ENCODE peak calls at places on chromosomes 5 and 9, in five cellular contexts. One of them, this sample, is unnamed.

GRCh38 chr9:85421641-85422040 is 320.1 kb downstream of the AGTPBP1 start:
- DNase-seq in SK-MEL-5: no peak
- DNase-seq in DND-41: no peak
- DNase-seq in NCI-H1694: no peak
- DNase-seq in epithelial cell of esophagus: no peak
- DNase-seq in this sample: no peak

GRCh38 chr5:73606206-73606753 is 19.7 kb upstream of the ARHGEF28 start:
- DNase-seq in SK-MEL-5: no peak
- DNase-seq in DND-41: no peak
- DNase-seq in NCI-H1694: no peak
- DNase-seq in epithelial cell of esophagus: no peak
- DNase-seq in this sample: no peak

GRCh38 chr5:42811591-42812392 is at the start of gene SELENOP:
- DNase-seq in SK-MEL-5: peak; percentile 48
- DNase-seq in DND-41: no peak
- DNase-seq in NCI-H1694: no peak
- DNase-seq in epithelial cell of esophagus: no peak
- DNase-seq in this sample: no peak

GRCh38 chr5:59637878-59638580 is 255.5 kb downstream of the PDE4D start:
- DNase-seq in SK-MEL-5: no peak
- DNase-seq in DND-41: no peak
- DNase-seq in NCI-H1694: no peak
- DNase-seq in epithelial cell of esophagus: peak; percentile 10
- DNase-seq in this sample: no peak

GRCh38 chr9:122118343-122119165 is 25.4 kb upstream of the TTLL11 start:
- DNase-seq in SK-MEL-5: no peak
- DNase-seq in DND-41: no peak
- DNase-seq in NCI-H1694: no peak
- DNase-seq in epithelial cell of esophagus: no peak
- DNase-seq in this sample: no peak

GRCh38 chr9:129221233-129221632 is 43.2 kb upstream of the IER5L start:
- DNase-seq in SK-MEL-5: peak; percentile 36
- DNase-seq in DND-41: peak; percentile 24
- DNase-seq in NCI-H1694: no peak
- DNase-seq in epithelial cell of esophagus: no peak
- DNase-seq in this sample: no peak

GRCh38 chr5:61347088-61347487 is 15.0 kb downstream of the ZSWIM6 start:
- DNase-seq in SK-MEL-5: no peak
- DNase-seq in DND-41: no peak
- DNase-seq in NCI-H1694: no peak
- DNase-seq in epithelial cell of esophagus: peak; percentile 38
- DNase-seq in this sample: no peak

GRCh38 chr5:64637837-64638443 is 52.4 kb upstream of the SHISAL2B start:
- DNase-seq in SK-MEL-5: peak; percentile 45
- DNase-seq in DND-41: no peak
- DNase-seq in NCI-H1694: no peak
- DNase-seq in epithelial cell of esophagus: no peak
- DNase-seq in this sample: no peak

GRCh38 chr9:14985419-14985818 is 75.2 kb upstream of the FREM1 start:
- DNase-seq in SK-MEL-5: no peak
- DNase-seq in DND-41: no peak
- DNase-seq in NCI-H1694: no peak
- DNase-seq in epithelial cell of esophagus: no peak
- DNase-seq in this sample: no peak

GRCh38 chr5:142038735-142039134 is 25.9 kb upstream of the GNPDA1 start:
- DNase-seq in SK-MEL-5: no peak
- DNase-seq in DND-41: no peak
- DNase-seq in NCI-H1694: no peak
- DNase-seq in epithelial cell of esophagus: no peak
- DNase-seq in this sample: no peak

GRCh38 chr5:61202213-61202612 is 39.9 kb upstream of the SMIM15 start:
- DNase-seq in SK-MEL-5: no peak
- DNase-seq in DND-41: no peak
- DNase-seq in NCI-H1694: no peak
- DNase-seq in epithelial cell of esophagus: no peak
- DNase-seq in this sample: no peak

GRCh38 chr9:97518909-97519307 is 17.4 kb downstream of the TMOD1 start:
- DNase-seq in SK-MEL-5: no peak
- DNase-seq in DND-41: no peak
- DNase-seq in NCI-H1694: no peak
- DNase-seq in epithelial cell of esophagus: peak; percentile 10
- DNase-seq in this sample: peak; percentile 41

GRCh38 chr5:41748631-41749030 is 121.6 kb downstream of the OXCT1 start:
- DNase-seq in SK-MEL-5: no peak
- DNase-seq in DND-41: no peak
- DNase-seq in NCI-H1694: no peak
- DNase-seq in epithelial cell of esophagus: peak; percentile 73
- DNase-seq in this sample: no peak

GRCh38 chr5:143934821-143935220 is 122.9 kb downstream of the HMHB1 start:
- DNase-seq in SK-MEL-5: no peak
- DNase-seq in DND-41: no peak
- DNase-seq in NCI-H1694: no peak
- DNase-seq in epithelial cell of esophagus: no peak
- DNase-seq in this sample: no peak

GRCh38 chr5:945691-946541 is 53.2 kb downstream of the TRIP13 start:
- DNase-seq in SK-MEL-5: no peak
- DNase-seq in DND-41: no peak
- DNase-seq in NCI-H1694: peak; percentile 97
- DNase-seq in epithelial cell of esophagus: no peak
- DNase-seq in this sample: no peak

GRCh38 chr9:85292261-85292660 is 449.5 kb downstream of the AGTPBP1 start:
- DNase-seq in SK-MEL-5: no peak
- DNase-seq in DND-41: no peak
- DNase-seq in NCI-H1694: no peak
- DNase-seq in epithelial cell of esophagus: no peak
- DNase-seq in this sample: no peak

GRCh38 chr9:4491621-4491975 is 1.3 kb downstream of the SLC1A1 start:
- DNase-seq in SK-MEL-5: no peak
- DNase-seq in DND-41: no peak
- DNase-seq in NCI-H1694: no peak
- DNase-seq in epithelial cell of esophagus: peak; percentile 43
- DNase-seq in this sample: no peak

GRCh38 chr9:75086443-75087278 is 1.3 kb downstream of the NMRK1 start:
- DNase-seq in SK-MEL-5: peak; percentile 13
- DNase-seq in DND-41: no peak
- DNase-seq in NCI-H1694: no peak
- DNase-seq in epithelial cell of esophagus: peak; percentile 27
- DNase-seq in this sample: no peak

GRCh38 chr9:91073049-91073810 is 271.6 kb downstream of the SYK start:
- DNase-seq in SK-MEL-5: no peak
- DNase-seq in DND-41: no peak
- DNase-seq in NCI-H1694: no peak
- DNase-seq in epithelial cell of esophagus: peak; percentile 18
- DNase-seq in this sample: no peak

GRCh38 chr9:7174884-7175283 is 417.1 kb downstream of the KDM4C start:
- DNase-seq in SK-MEL-5: no peak
- DNase-seq in DND-41: peak; percentile 7
- DNase-seq in NCI-H1694: no peak
- DNase-seq in epithelial cell of esophagus: no peak
- DNase-seq in this sample: no peak

GRCh38 chr9:34443533-34443932 is 14.8 kb downstream of the FAM219A start:
- DNase-seq in SK-MEL-5: no peak
- DNase-seq in DND-41: no peak
- DNase-seq in NCI-H1694: no peak
- DNase-seq in epithelial cell of esophagus: no peak
- DNase-seq in this sample: no peak

GRCh38 chr5:175517824-175518450 is 39.6 kb downstream of the SFXN1 start:
- DNase-seq in SK-MEL-5: no peak
- DNase-seq in DND-41: no peak
- DNase-seq in NCI-H1694: no peak
- DNase-seq in epithelial cell of esophagus: peak; percentile 36
- DNase-seq in this sample: no peak

GRCh38 chr5:39426136-39426535 is 1.4 kb upstream of the DAB2 start:
- DNase-seq in SK-MEL-5: no peak
- DNase-seq in DND-41: no peak
- DNase-seq in NCI-H1694: no peak
- DNase-seq in epithelial cell of esophagus: no peak
- DNase-seq in this sample: no peak

GRCh38 chr9:123356851-123357747 is 1.1 kb downstream of the CRB2 start:
- DNase-seq in SK-MEL-5: no peak
- DNase-seq in DND-41: no peak
- DNase-seq in NCI-H1694: no peak
- DNase-seq in epithelial cell of esophagus: no peak
- DNase-seq in this sample: no peak

GRCh38 chr9:93380410-93381060 is 71.0 kb upstream of the FAM120A start:
- DNase-seq in SK-MEL-5: no peak
- DNase-seq in DND-41: no peak
- DNase-seq in NCI-H1694: no peak
- DNase-seq in epithelial cell of esophagus: no peak
- DNase-seq in this sample: no peak

GRCh38 chr5:142201471-142201887 is 92.9 kb downstream of the NDFIP1 start:
- DNase-seq in SK-MEL-5: no peak
- DNase-seq in DND-41: peak; percentile 17
- DNase-seq in NCI-H1694: no peak
- DNase-seq in epithelial cell of esophagus: peak; percentile 87
- DNase-seq in this sample: no peak

GRCh38 chr5:153511632-153512031 is 21.2 kb downstream of the GRIA1 start:
- DNase-seq in SK-MEL-5: no peak
- DNase-seq in DND-41: no peak
- DNase-seq in NCI-H1694: no peak
- DNase-seq in epithelial cell of esophagus: no peak
- DNase-seq in this sample: no peak

GRCh38 chr9:126883636-126884035 is 23.2 kb downstream of the ZBTB34 start:
- DNase-seq in SK-MEL-5: peak; percentile 65
- DNase-seq in DND-41: no peak
- DNase-seq in NCI-H1694: no peak
- DNase-seq in epithelial cell of esophagus: no peak
- DNase-seq in this sample: no peak

GRCh38 chr5:139644001-139644456 is 4.1 kb upstream of the CXXC5 start:
- DNase-seq in SK-MEL-5: no peak
- DNase-seq in DND-41: no peak
- DNase-seq in NCI-H1694: no peak
- DNase-seq in epithelial cell of esophagus: no peak
- DNase-seq in this sample: no peak

GRCh38 chr5:71932131-71932635 is 175.1 kb upstream of the MAP1B start:
- DNase-seq in SK-MEL-5: no peak
- DNase-seq in DND-41: no peak
- DNase-seq in NCI-H1694: no peak
- DNase-seq in epithelial cell of esophagus: peak; percentile 62
- DNase-seq in this sample: no peak

GRCh38 chr5:132483661-132484385 is 6.8 kb downstream of the IRF1 start:
- DNase-seq in SK-MEL-5: no peak
- DNase-seq in DND-41: no peak
- DNase-seq in NCI-H1694: no peak
- DNase-seq in epithelial cell of esophagus: no peak
- DNase-seq in this sample: no peak

GRCh38 chr9:95515272-95516113 is 1.3 kb downstream of the PTCH1 start:
- DNase-seq in SK-MEL-5: no peak
- DNase-seq in DND-41: no peak
- DNase-seq in NCI-H1694: peak; percentile 38
- DNase-seq in epithelial cell of esophagus: no peak
- DNase-seq in this sample: no peak

GRCh38 chr5:170603578-170604565 is 100.1 kb downstream of the KCNIP1 start:
- DNase-seq in SK-MEL-5: peak; percentile 66
- DNase-seq in DND-41: peak; percentile 60
- DNase-seq in NCI-H1694: peak; percentile 52
- DNase-seq in epithelial cell of esophagus: peak; percentile 25
- DNase-seq in this sample: peak; percentile 62